ENCODE peak calls at places on chromosomes 5 and 9, in four cellular contexts. One of them, this sample, is unnamed. For H3K27me3, H3K9me3 and H3K4me1, the result is how much of the 10 kb centered on the place peaks cover.

GRCh38 chr5:52811067-52811749 is 23.5 kb downstream of the ITGA1 start:
- DNase-seq in spleen: no peak
- DNase-seq in MM.1S: no peak
- DNase-seq in CD8-positive, alpha-beta memory T cell: no peak
- DNase-seq in this sample: no peak

GRCh38 chr9:83061036-83061435 is 1.9 kb downstream of the RASEF start:
- DNase-seq in spleen: no peak
- DNase-seq in MM.1S: no peak
- DNase-seq in CD8-positive, alpha-beta memory T cell: no peak
- DNase-seq in this sample: no peak

GRCh38 chr5:51997908-51998307 is 614.7 kb downstream of the ISL1 start:
- DNase-seq in spleen: no peak
- DNase-seq in MM.1S: no peak
- DNase-seq in CD8-positive, alpha-beta memory T cell: no peak
- DNase-seq in this sample: no peak

GRCh38 chr5:3197237-3197636 is 398.4 kb upstream of the IRX1 start:
- DNase-seq in spleen: no peak
- DNase-seq in MM.1S: no peak
- DNase-seq in CD8-positive, alpha-beta memory T cell: no peak
- DNase-seq in this sample: no peak

GRCh38 chr9:120944434-120945125 is 18.0 kb upstream of the TRAF1 start:
- DNase-seq in spleen: no peak
- DNase-seq in MM.1S: peak
- DNase-seq in CD8-positive, alpha-beta memory T cell: no peak
- DNase-seq in this sample: no peak

GRCh38 chr9:132141948-132142594 is 19.8 kb upstream of the NTNG2 start:
- DNase-seq in spleen: no peak
- DNase-seq in MM.1S: no peak
- DNase-seq in CD8-positive, alpha-beta memory T cell: no peak
- DNase-seq in this sample: no peak

GRCh38 chr5:115179068-115179958 is 9.6 kb upstream of the TRIM36 start:
- DNase-seq in spleen: peak
- DNase-seq in MM.1S: no peak
- DNase-seq in CD8-positive, alpha-beta memory T cell: no peak
- DNase-seq in this sample: no peak

GRCh38 chr5:164753434-164753833 is 1248.0 kb downstream of the MAT2B start:
- DNase-seq in spleen: no peak
- DNase-seq in MM.1S: no peak
- DNase-seq in CD8-positive, alpha-beta memory T cell: no peak
- DNase-seq in this sample: no peak

GRCh38 chr9:71955300-71955915 is 44.0 kb downstream of the C9orf85 start:
- DNase-seq in spleen: no peak
- DNase-seq in MM.1S: no peak
- DNase-seq in CD8-positive, alpha-beta memory T cell: no peak
- DNase-seq in this sample: no peak

GRCh38 chr5:149172261-149172660 is 31.0 kb downstream of the ABLIM3 start:
- DNase-seq in spleen: no peak
- DNase-seq in MM.1S: no peak
- DNase-seq in CD8-positive, alpha-beta memory T cell: no peak
- DNase-seq in this sample: no peak

GRCh38 chr5:116023619-116024018 is 8.7 kb upstream of the ARL14EPL start:
- DNase-seq in spleen: no peak
- DNase-seq in MM.1S: no peak
- DNase-seq in CD8-positive, alpha-beta memory T cell: no peak
- DNase-seq in this sample: no peak

GRCh38 chr5:175059687-175060194 is 335.4 kb downstream of the MSX2 start:
- DNase-seq in spleen: no peak
- DNase-seq in MM.1S: peak
- DNase-seq in CD8-positive, alpha-beta memory T cell: no peak
- DNase-seq in this sample: peak

GRCh38 chr9:87498046-87498815 is 564 bp downstream of the DAPK1 start:
- DNase-seq in spleen: peak
- DNase-seq in MM.1S: peak
- DNase-seq in CD8-positive, alpha-beta memory T cell: no peak
- DNase-seq in this sample: no peak

GRCh38 chr5:115542076-115542475 is 2.5 kb downstream of the FEM1C start:
- DNase-seq in spleen: no peak
- DNase-seq in MM.1S: no peak
- DNase-seq in CD8-positive, alpha-beta memory T cell: no peak
- DNase-seq in this sample: no peak

GRCh38 chr5:10601246-10602030 is 37.6 kb downstream of the ANKRD33B start:
- DNase-seq in spleen: no peak
- DNase-seq in MM.1S: peak
- DNase-seq in CD8-positive, alpha-beta memory T cell: no peak
- DNase-seq in this sample: no peak

GRCh38 chr9:116365056-116365471 is 211.5 kb downstream of the PAPPA start:
- DNase-seq in spleen: no peak
- DNase-seq in MM.1S: no peak
- DNase-seq in CD8-positive, alpha-beta memory T cell: no peak
- DNase-seq in this sample: no peak

GRCh38 chr9:7185612-7186011 is 427.8 kb downstream of the KDM4C start:
- DNase-seq in spleen: no peak
- DNase-seq in MM.1S: no peak
- DNase-seq in CD8-positive, alpha-beta memory T cell: no peak
- DNase-seq in this sample: no peak

GRCh38 chr9:947985-948384 is 28.5 kb upstream of the DMRT3 start:
- DNase-seq in spleen: no peak
- DNase-seq in MM.1S: no peak
- DNase-seq in CD8-positive, alpha-beta memory T cell: no peak
- DNase-seq in this sample: no peak

GRCh38 chr5:176646707-176647029 is 616 bp upstream of the TSPAN17 start:
- DNase-seq in spleen: peak
- DNase-seq in MM.1S: no peak
- DNase-seq in CD8-positive, alpha-beta memory T cell: no peak
- DNase-seq in this sample: no peak

GRCh38 chr9:117314021-117314420 is 100.8 kb downstream of the ASTN2 start:
- DNase-seq in spleen: no peak
- DNase-seq in MM.1S: no peak
- DNase-seq in CD8-positive, alpha-beta memory T cell: no peak
- DNase-seq in this sample: no peak

GRCh38 chr9:131854334-131854733 is 114.5 kb upstream of the RAPGEF1 start:
- DNase-seq in spleen: no peak
- DNase-seq in MM.1S: no peak
- DNase-seq in CD8-positive, alpha-beta memory T cell: no peak
- DNase-seq in this sample: no peak

GRCh38 chr5:56179442-56179841 is 53.7 kb downstream of the ANKRD55 start:
- DNase-seq in spleen: no peak
- DNase-seq in MM.1S: no peak
- DNase-seq in CD8-positive, alpha-beta memory T cell: no peak
- DNase-seq in this sample: no peak

GRCh38 chr5:6704361-6704851 is 8.8 kb upstream of the TENT4A start:
- DNase-seq in spleen: no peak
- DNase-seq in MM.1S: no peak
- DNase-seq in CD8-positive, alpha-beta memory T cell: no peak
- DNase-seq in this sample: no peak

GRCh38 chr5:132431682-132432081 is 58.9 kb downstream of the IRF1 start:
- DNase-seq in spleen: no peak
- DNase-seq in MM.1S: no peak
- DNase-seq in CD8-positive, alpha-beta memory T cell: no peak
- DNase-seq in this sample: no peak

GRCh38 chr5:36374275-36374862 is 72.7 kb upstream of the RANBP3L start:
- DNase-seq in spleen: no peak
- DNase-seq in MM.1S: no peak
- DNase-seq in CD8-positive, alpha-beta memory T cell: no peak
- DNase-seq in this sample: no peak

GRCh38 chr9:110081395-110081794 is 126.6 kb downstream of the C9orf152 start:
- DNase-seq in spleen: no peak
- DNase-seq in MM.1S: peak
- DNase-seq in CD8-positive, alpha-beta memory T cell: no peak
- DNase-seq in this sample: no peak

GRCh38 chr9:135905380-135906282 is 1.7 kb downstream of the CAMSAP1 start:
- DNase-seq in spleen: peak
- DNase-seq in MM.1S: no peak
- DNase-seq in CD8-positive, alpha-beta memory T cell: no peak
- DNase-seq in this sample: peak

GRCh38 chr5:77486344-77486962 is 5.7 kb downstream of the WDR41 start:
- DNase-seq in spleen: no peak
- DNase-seq in MM.1S: no peak
- DNase-seq in CD8-positive, alpha-beta memory T cell: no peak
- DNase-seq in this sample: no peak

GRCh38 chr9:91678807-91679206 is 255.2 kb upstream of the NFIL3 start:
- DNase-seq in spleen: no peak
- DNase-seq in MM.1S: no peak
- DNase-seq in CD8-positive, alpha-beta memory T cell: no peak
- DNase-seq in this sample: no peak

DNA sequence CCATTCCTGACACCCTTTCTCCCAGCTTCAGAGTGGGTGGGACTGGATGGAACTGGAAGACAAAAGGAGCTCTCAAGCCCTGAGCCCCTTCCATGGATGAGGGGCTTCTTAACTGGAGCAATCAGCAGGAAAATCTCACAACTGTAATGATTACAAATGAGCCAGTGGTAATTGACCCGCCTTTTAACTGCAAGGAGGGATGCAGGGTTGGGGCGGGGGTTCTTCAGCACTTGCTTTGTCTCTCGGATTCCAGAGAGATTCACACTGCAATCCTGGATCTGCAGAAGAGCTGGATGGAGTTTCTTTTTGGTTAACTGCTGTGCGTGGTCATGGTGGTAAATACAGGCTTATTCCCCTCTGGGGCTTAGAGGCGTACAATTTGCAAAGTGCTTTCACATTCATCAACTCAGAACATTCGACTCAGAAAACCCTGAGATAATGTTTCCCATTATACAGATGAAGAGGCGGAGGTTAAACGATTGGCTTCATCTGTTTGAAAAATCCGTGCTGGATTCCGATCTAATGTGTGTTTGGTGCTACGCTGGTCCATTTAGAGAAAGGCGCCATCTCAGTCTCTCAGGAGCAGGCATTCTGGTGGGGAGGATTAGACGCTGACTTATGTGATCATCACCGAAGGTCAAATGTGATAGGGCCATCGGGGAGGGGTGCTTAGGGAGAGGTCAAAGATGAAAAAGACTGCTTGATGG is 160.2 kb upstream of the SHB start:
- DNase-seq in spleen: no peak
- DNase-seq in MM.1S: no peak
- DNase-seq in CD8-positive, alpha-beta memory T cell: no peak
- DNase-seq in this sample: no peak
- H3K27me3 ChIP-seq in spleen: under half
- H3K27me3 ChIP-seq in MM.1S: under half
- H3K27me3 ChIP-seq in CD8-positive, alpha-beta memory T cell: under half
- H3K27me3 ChIP-seq in this sample: under half

DNA sequence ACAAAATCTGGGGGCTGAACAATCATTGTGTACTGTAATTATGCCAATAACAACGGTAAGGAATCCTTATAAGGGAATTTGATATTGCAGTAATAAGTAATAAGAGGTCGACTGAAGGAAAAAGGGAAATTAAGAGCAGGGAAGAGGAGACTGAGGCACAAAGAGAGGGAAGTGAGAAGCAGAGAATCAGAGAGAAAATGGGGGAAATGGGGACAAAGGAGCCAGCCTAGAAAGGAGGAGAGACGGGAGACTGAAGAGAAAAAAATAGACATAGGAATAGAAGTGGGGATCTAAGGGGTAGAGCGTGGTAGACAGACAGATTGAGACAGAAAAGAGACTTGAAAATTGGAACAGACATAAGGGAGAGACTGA is 518 bp upstream of the ZNF300 start:
- DNase-seq in spleen: no peak
- DNase-seq in MM.1S: no peak
- DNase-seq in CD8-positive, alpha-beta memory T cell: no peak
- DNase-seq in this sample: no peak
- H3K9me3 ChIP-seq in spleen: half or more
- H3K9me3 ChIP-seq in MM.1S: under half
- H3K9me3 ChIP-seq in CD8-positive, alpha-beta memory T cell: under half
- H3K9me3 ChIP-seq in this sample: under half

GRCh38 chr9:70387663-70388062 is 26.8 kb downstream of the KLF9 start:
- DNase-seq in spleen: no peak
- DNase-seq in MM.1S: no peak
- DNase-seq in CD8-positive, alpha-beta memory T cell: no peak
- DNase-seq in this sample: no peak
- H3K4me1 ChIP-seq in spleen: half or more
- H3K4me1 ChIP-seq in MM.1S: under half
- H3K4me1 ChIP-seq in CD8-positive, alpha-beta memory T cell: under half
- H3K4me1 ChIP-seq in this sample: under half

DNA sequence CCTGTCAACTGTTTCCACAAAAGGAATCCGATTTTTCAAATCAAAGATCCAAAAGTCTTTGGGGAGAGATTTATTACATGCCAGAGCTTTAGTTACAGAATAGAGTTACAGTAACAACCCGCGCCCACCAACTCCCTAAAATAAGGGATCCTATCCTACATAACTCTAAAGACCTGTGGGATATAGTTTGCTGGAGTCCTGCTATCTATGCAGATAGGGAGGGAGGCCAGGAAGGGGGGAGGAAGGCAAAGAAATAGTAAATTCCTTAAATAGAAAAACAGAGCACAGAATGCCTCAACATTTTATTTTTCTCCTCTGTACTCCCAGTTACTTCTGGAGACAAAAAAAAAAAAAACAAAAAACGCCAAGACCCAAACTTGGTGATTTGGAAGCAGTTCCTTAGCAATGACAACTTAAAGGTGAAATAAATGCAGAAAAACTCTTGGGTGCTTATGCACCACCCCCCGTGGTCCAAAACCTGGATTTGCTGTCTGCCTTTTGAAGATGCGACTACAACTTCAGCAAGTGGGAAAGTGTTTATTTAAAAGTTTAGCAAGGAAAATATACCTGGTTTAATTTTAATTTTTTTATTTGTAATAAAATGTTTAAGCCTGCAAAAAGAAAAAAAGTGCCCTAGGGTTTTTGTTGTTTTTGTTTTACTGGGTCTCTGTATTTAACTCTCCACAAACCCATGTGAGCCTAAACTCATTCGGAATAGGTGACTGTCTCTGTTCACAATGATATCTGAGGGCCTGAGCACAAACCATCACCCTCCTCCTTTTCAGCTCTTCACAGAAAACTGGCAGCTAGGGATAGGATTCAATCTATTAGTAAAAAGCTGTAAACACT is 10.3 kb downstream of the FOXD1 start:
- DNase-seq in spleen: no peak
- DNase-seq in MM.1S: no peak
- DNase-seq in CD8-positive, alpha-beta memory T cell: no peak
- DNase-seq in this sample: no peak
- H3K27me3 ChIP-seq in spleen: half or more
- H3K27me3 ChIP-seq in MM.1S: under half
- H3K27me3 ChIP-seq in CD8-positive, alpha-beta memory T cell: half or more
- H3K27me3 ChIP-seq in this sample: half or more

DNA sequence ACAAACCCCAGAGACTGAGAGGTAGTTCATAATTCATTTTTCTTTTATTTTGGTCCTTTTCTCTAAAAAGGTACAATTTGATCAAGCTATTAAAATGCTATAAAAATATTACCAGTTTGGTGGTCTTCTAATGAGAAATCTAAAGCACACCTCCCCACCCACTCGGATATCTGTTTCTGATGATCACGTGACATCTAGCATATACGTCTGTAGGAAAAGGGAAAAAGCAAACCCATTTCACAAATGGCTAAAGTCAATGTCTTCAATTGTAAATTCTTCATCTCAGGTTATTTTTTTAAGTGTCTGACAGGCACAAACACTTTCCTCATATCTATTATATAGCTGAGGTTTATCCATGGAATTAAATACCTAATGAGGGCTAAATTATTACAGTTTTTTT is 18.9 kb downstream of the ZNF354A start:
- DNase-seq in spleen: no peak
- DNase-seq in MM.1S: no peak
- DNase-seq in CD8-positive, alpha-beta memory T cell: no peak
- DNase-seq in this sample: no peak
- H3K9me3 ChIP-seq in spleen: half or more
- H3K9me3 ChIP-seq in MM.1S: under half
- H3K9me3 ChIP-seq in CD8-positive, alpha-beta memory T cell: under half
- H3K9me3 ChIP-seq in this sample: under half